ENCODE peak calls at places on chromosomes 2 and 18, in nine cellular contexts. One of them, this sample, is unnamed.

GRCh38 chr2:240803191-240803590 is 16.8 kb downstream of the KIF1A start:
- DNase-seq in NCI-H82: no peak
- DNase-seq in cardiac fibroblast: no peak
- DNase-seq in T-helper 9 cell: no peak
- DNase-seq in NCI-H1694 treated with DMSO at 0.1 percent for 48 hours: no peak
- DNase-seq in RPMI8226: no peak
- DNase-seq in AG20443: no peak
- DNase-seq in stomach: no peak
- DNase-seq in NCI-H2029: no peak
- DNase-seq in this sample: no peak

GRCh38 chr2:20382965-20383800 is 32.5 kb upstream of the PUM2 start:
- DNase-seq in NCI-H82: no peak
- DNase-seq in cardiac fibroblast: peak
- DNase-seq in T-helper 9 cell: no peak
- DNase-seq in NCI-H1694 treated with DMSO at 0.1 percent for 48 hours: no peak
- DNase-seq in RPMI8226: no peak
- DNase-seq in AG20443: no peak
- DNase-seq in stomach: no peak
- DNase-seq in NCI-H2029: peak
- DNase-seq in this sample: no peak

GRCh38 chr18:67232406-67232805 is 284.1 kb downstream of the DSEL start:
- DNase-seq in NCI-H82: no peak
- DNase-seq in cardiac fibroblast: peak
- DNase-seq in T-helper 9 cell: no peak
- DNase-seq in NCI-H1694 treated with DMSO at 0.1 percent for 48 hours: no peak
- DNase-seq in RPMI8226: no peak
- DNase-seq in AG20443: peak
- DNase-seq in stomach: no peak
- DNase-seq in NCI-H2029: no peak
- DNase-seq in this sample: no peak

GRCh38 chr2:219071189-219071816 is 10.6 kb upstream of the IHH start:
- DNase-seq in NCI-H82: no peak
- DNase-seq in cardiac fibroblast: peak
- DNase-seq in T-helper 9 cell: no peak
- DNase-seq in NCI-H1694 treated with DMSO at 0.1 percent for 48 hours: no peak
- DNase-seq in RPMI8226: no peak
- DNase-seq in AG20443: peak
- DNase-seq in stomach: peak
- DNase-seq in NCI-H2029: no peak
- DNase-seq in this sample: no peak

GRCh38 chr18:24514439-24514838 is 54.0 kb downstream of the HRH4 start:
- DNase-seq in NCI-H82: peak
- DNase-seq in cardiac fibroblast: peak
- DNase-seq in T-helper 9 cell: no peak
- DNase-seq in NCI-H1694 treated with DMSO at 0.1 percent for 48 hours: no peak
- DNase-seq in RPMI8226: peak
- DNase-seq in AG20443: peak
- DNase-seq in stomach: no peak
- DNase-seq in NCI-H2029: no peak
- DNase-seq in this sample: peak

GRCh38 chr2:26068602-26069298 is 34.9 kb downstream of the RAB10 start:
- DNase-seq in NCI-H82: peak
- DNase-seq in cardiac fibroblast: peak
- DNase-seq in T-helper 9 cell: no peak
- DNase-seq in NCI-H1694 treated with DMSO at 0.1 percent for 48 hours: no peak
- DNase-seq in RPMI8226: peak
- DNase-seq in AG20443: peak
- DNase-seq in stomach: no peak
- DNase-seq in NCI-H2029: no peak
- DNase-seq in this sample: peak

GRCh38 chr2:98749053-98749450 is 18.1 kb upstream of the MGAT4A start:
- DNase-seq in NCI-H82: peak
- DNase-seq in cardiac fibroblast: peak
- DNase-seq in T-helper 9 cell: no peak
- DNase-seq in NCI-H1694 treated with DMSO at 0.1 percent for 48 hours: peak
- DNase-seq in RPMI8226: peak
- DNase-seq in AG20443: no peak
- DNase-seq in stomach: no peak
- DNase-seq in NCI-H2029: no peak
- DNase-seq in this sample: peak

GRCh38 chr18:59820663-59821062 is 79.1 kb upstream of the PMAIP1 start:
- DNase-seq in NCI-H82: no peak
- DNase-seq in cardiac fibroblast: peak
- DNase-seq in T-helper 9 cell: no peak
- DNase-seq in NCI-H1694 treated with DMSO at 0.1 percent for 48 hours: no peak
- DNase-seq in RPMI8226: no peak
- DNase-seq in AG20443: peak
- DNase-seq in stomach: no peak
- DNase-seq in NCI-H2029: no peak
- DNase-seq in this sample: no peak

GRCh38 chr18:59026364-59026763 is 113.3 kb upstream of the SEC11C start:
- DNase-seq in NCI-H82: no peak
- DNase-seq in cardiac fibroblast: no peak
- DNase-seq in T-helper 9 cell: no peak
- DNase-seq in NCI-H1694 treated with DMSO at 0.1 percent for 48 hours: no peak
- DNase-seq in RPMI8226: no peak
- DNase-seq in AG20443: no peak
- DNase-seq in stomach: no peak
- DNase-seq in NCI-H2029: no peak
- DNase-seq in this sample: no peak

GRCh38 chr2:19574788-19575260 is 216.4 kb upstream of the OSR1 start:
- DNase-seq in NCI-H82: no peak
- DNase-seq in cardiac fibroblast: peak
- DNase-seq in T-helper 9 cell: no peak
- DNase-seq in NCI-H1694 treated with DMSO at 0.1 percent for 48 hours: no peak
- DNase-seq in RPMI8226: no peak
- DNase-seq in AG20443: peak
- DNase-seq in stomach: no peak
- DNase-seq in NCI-H2029: peak
- DNase-seq in this sample: no peak

GRCh38 chr2:241858206-241859016 is at the start of gene PDCD1:
- DNase-seq in NCI-H82: no peak
- DNase-seq in cardiac fibroblast: no peak
- DNase-seq in T-helper 9 cell: peak
- DNase-seq in NCI-H1694 treated with DMSO at 0.1 percent for 48 hours: no peak
- DNase-seq in RPMI8226: peak
- DNase-seq in AG20443: no peak
- DNase-seq in stomach: peak
- DNase-seq in NCI-H2029: peak
- DNase-seq in this sample: no peak

GRCh38 chr2:137190411-137191190 is 425.3 kb downstream of the THSD7B start:
- DNase-seq in NCI-H82: no peak
- DNase-seq in cardiac fibroblast: peak
- DNase-seq in T-helper 9 cell: no peak
- DNase-seq in NCI-H1694 treated with DMSO at 0.1 percent for 48 hours: no peak
- DNase-seq in RPMI8226: no peak
- DNase-seq in AG20443: no peak
- DNase-seq in stomach: no peak
- DNase-seq in NCI-H2029: no peak
- DNase-seq in this sample: no peak

GRCh38 chr18:74928194-74928968 is 280.6 kb downstream of the PTGR3 start:
- DNase-seq in NCI-H82: no peak
- DNase-seq in cardiac fibroblast: no peak
- DNase-seq in T-helper 9 cell: no peak
- DNase-seq in NCI-H1694 treated with DMSO at 0.1 percent for 48 hours: no peak
- DNase-seq in RPMI8226: no peak
- DNase-seq in AG20443: no peak
- DNase-seq in stomach: no peak
- DNase-seq in NCI-H2029: no peak
- DNase-seq in this sample: no peak

GRCh38 chr18:73487956-73488355 is 620.2 kb upstream of the NETO1 start:
- DNase-seq in NCI-H82: no peak
- DNase-seq in cardiac fibroblast: peak
- DNase-seq in T-helper 9 cell: no peak
- DNase-seq in NCI-H1694 treated with DMSO at 0.1 percent for 48 hours: no peak
- DNase-seq in RPMI8226: no peak
- DNase-seq in AG20443: no peak
- DNase-seq in stomach: no peak
- DNase-seq in NCI-H2029: no peak
- DNase-seq in this sample: no peak

GRCh38 chr2:68588589-68588988 is 54.8 kb upstream of the PROKR1 start:
- DNase-seq in NCI-H82: no peak
- DNase-seq in cardiac fibroblast: no peak
- DNase-seq in T-helper 9 cell: no peak
- DNase-seq in NCI-H1694 treated with DMSO at 0.1 percent for 48 hours: no peak
- DNase-seq in RPMI8226: no peak
- DNase-seq in AG20443: no peak
- DNase-seq in stomach: no peak
- DNase-seq in NCI-H2029: no peak
- DNase-seq in this sample: no peak